ENCODE peak calls at places on chromosome 15, in nine cellular contexts. One of them, this sample, is unnamed.

GRCh38 chr15:92069308-92070244 is 216.1 kb downstream of the SLCO3A1 start:
- DNase-seq in left ventricle myocardium inferior: peak
- DNase-seq in GM06990: no peak
- DNase-seq in pancreas: no peak
- DNase-seq in RWPE2: peak
- DNase-seq in hepatocyte: peak
- DNase-seq in Peyer's patch: peak
- DNase-seq in HL-60: peak
- DNase-seq in cardiac fibroblast: peak
- DNase-seq in this sample: no peak

GRCh38 chr15:59205839-59206622 is 612 bp upstream of the LDHAL6B start:
- DNase-seq in left ventricle myocardium inferior: no peak
- DNase-seq in GM06990: no peak
- DNase-seq in pancreas: no peak
- DNase-seq in RWPE2: peak
- DNase-seq in hepatocyte: no peak
- DNase-seq in Peyer's patch: no peak
- DNase-seq in HL-60: no peak
- DNase-seq in cardiac fibroblast: no peak
- DNase-seq in this sample: no peak

GRCh38 chr15:86231864-86232801 is 152.5 kb downstream of the AGBL1 start:
- DNase-seq in left ventricle myocardium inferior: no peak
- DNase-seq in GM06990: no peak
- DNase-seq in pancreas: no peak
- DNase-seq in RWPE2: peak
- DNase-seq in hepatocyte: peak
- DNase-seq in Peyer's patch: peak
- DNase-seq in HL-60: no peak
- DNase-seq in cardiac fibroblast: peak
- DNase-seq in this sample: peak

GRCh38 chr15:80695099-80695910 is at the start of gene ABHD17C:
- DNase-seq in left ventricle myocardium inferior: peak
- DNase-seq in GM06990: peak
- DNase-seq in pancreas: peak
- DNase-seq in RWPE2: peak
- DNase-seq in hepatocyte: peak
- DNase-seq in Peyer's patch: peak
- DNase-seq in HL-60: peak
- DNase-seq in cardiac fibroblast: peak
- DNase-seq in this sample: peak

GRCh38 chr15:22241451-22241850 is 161.1 kb downstream of the OR4M2 start:
- DNase-seq in left ventricle myocardium inferior: no peak
- DNase-seq in GM06990: no peak
- DNase-seq in pancreas: no peak
- DNase-seq in RWPE2: no peak
- DNase-seq in hepatocyte: no peak
- DNase-seq in Peyer's patch: no peak
- DNase-seq in HL-60: no peak
- DNase-seq in cardiac fibroblast: no peak
- DNase-seq in this sample: no peak

GRCh38 chr15:34640661-34641060 is 57.2 kb upstream of the GOLGA8B start:
- DNase-seq in left ventricle myocardium inferior: no peak
- DNase-seq in GM06990: no peak
- DNase-seq in pancreas: no peak
- DNase-seq in RWPE2: no peak
- DNase-seq in hepatocyte: no peak
- DNase-seq in Peyer's patch: no peak
- DNase-seq in HL-60: no peak
- DNase-seq in cardiac fibroblast: no peak
- DNase-seq in this sample: no peak

GRCh38 chr15:68679961-68680371 is 101.2 kb downstream of the CORO2B start:
- DNase-seq in left ventricle myocardium inferior: no peak
- DNase-seq in GM06990: no peak
- DNase-seq in pancreas: no peak
- DNase-seq in RWPE2: peak
- DNase-seq in hepatocyte: no peak
- DNase-seq in Peyer's patch: no peak
- DNase-seq in HL-60: no peak
- DNase-seq in cardiac fibroblast: no peak
- DNase-seq in this sample: no peak

GRCh38 chr15:71599404-71600225 is 210.7 kb upstream of the NR2E3 start:
- DNase-seq in left ventricle myocardium inferior: peak
- DNase-seq in GM06990: no peak
- DNase-seq in pancreas: no peak
- DNase-seq in RWPE2: no peak
- DNase-seq in hepatocyte: peak
- DNase-seq in Peyer's patch: no peak
- DNase-seq in HL-60: no peak
- DNase-seq in cardiac fibroblast: no peak
- DNase-seq in this sample: no peak

GRCh38 chr15:23497710-23498111 is 50.7 kb upstream of the GOLGA6L2 start:
- DNase-seq in left ventricle myocardium inferior: no peak
- DNase-seq in GM06990: no peak
- DNase-seq in pancreas: no peak
- DNase-seq in RWPE2: no peak
- DNase-seq in hepatocyte: peak
- DNase-seq in Peyer's patch: no peak
- DNase-seq in HL-60: no peak
- DNase-seq in cardiac fibroblast: no peak
- DNase-seq in this sample: no peak

GRCh38 chr15:31108836-31109235 is 7.3 kb upstream of the TRPM1 start:
- DNase-seq in left ventricle myocardium inferior: no peak
- DNase-seq in GM06990: no peak
- DNase-seq in pancreas: no peak
- DNase-seq in RWPE2: no peak
- DNase-seq in hepatocyte: no peak
- DNase-seq in Peyer's patch: no peak
- DNase-seq in HL-60: no peak
- DNase-seq in cardiac fibroblast: no peak
- DNase-seq in this sample: no peak

GRCh38 chr15:32053717-32054116 is 23.4 kb downstream of the CHRNA7 start:
- DNase-seq in left ventricle myocardium inferior: no peak
- DNase-seq in GM06990: no peak
- DNase-seq in pancreas: no peak
- DNase-seq in RWPE2: no peak
- DNase-seq in hepatocyte: peak
- DNase-seq in Peyer's patch: no peak
- DNase-seq in HL-60: no peak
- DNase-seq in cardiac fibroblast: no peak
- DNase-seq in this sample: no peak

GRCh38 chr15:36917411-36918267 is 182.7 kb downstream of the MEIS2 start:
- DNase-seq in left ventricle myocardium inferior: no peak
- DNase-seq in GM06990: no peak
- DNase-seq in pancreas: no peak
- DNase-seq in RWPE2: no peak
- DNase-seq in hepatocyte: no peak
- DNase-seq in Peyer's patch: no peak
- DNase-seq in HL-60: no peak
- DNase-seq in cardiac fibroblast: no peak
- DNase-seq in this sample: no peak

GRCh38 chr15:80455051-80455648 is 51.0 kb downstream of the ARNT2 start:
- DNase-seq in left ventricle myocardium inferior: no peak
- DNase-seq in GM06990: no peak
- DNase-seq in pancreas: no peak
- DNase-seq in RWPE2: no peak
- DNase-seq in hepatocyte: no peak
- DNase-seq in Peyer's patch: peak
- DNase-seq in HL-60: no peak
- DNase-seq in cardiac fibroblast: no peak
- DNase-seq in this sample: peak

GRCh38 chr15:48695088-48695834 is 49.8 kb upstream of the FBN1 start:
- DNase-seq in left ventricle myocardium inferior: no peak
- DNase-seq in GM06990: no peak
- DNase-seq in pancreas: no peak
- DNase-seq in RWPE2: no peak
- DNase-seq in hepatocyte: no peak
- DNase-seq in Peyer's patch: no peak
- DNase-seq in HL-60: no peak
- DNase-seq in cardiac fibroblast: peak
- DNase-seq in this sample: peak

GRCh38 chr15:50872832-50873231 is 35.7 kb upstream of the AP4E1 start:
- DNase-seq in left ventricle myocardium inferior: no peak
- DNase-seq in GM06990: no peak
- DNase-seq in pancreas: no peak
- DNase-seq in RWPE2: no peak
- DNase-seq in hepatocyte: no peak
- DNase-seq in Peyer's patch: no peak
- DNase-seq in HL-60: no peak
- DNase-seq in cardiac fibroblast: no peak
- DNase-seq in this sample: no peak

GRCh38 chr15:56327721-56328502 is 37.3 kb upstream of the TEX9 start:
- DNase-seq in left ventricle myocardium inferior: no peak
- DNase-seq in GM06990: no peak
- DNase-seq in pancreas: no peak
- DNase-seq in RWPE2: peak
- DNase-seq in hepatocyte: no peak
- DNase-seq in Peyer's patch: no peak
- DNase-seq in HL-60: peak
- DNase-seq in cardiac fibroblast: no peak
- DNase-seq in this sample: no peak

GRCh38 chr15:40806672-40807027 is 239 bp upstream of the ZFYVE19 start:
- DNase-seq in left ventricle myocardium inferior: no peak
- DNase-seq in GM06990: no peak
- DNase-seq in pancreas: no peak
- DNase-seq in RWPE2: no peak
- DNase-seq in hepatocyte: no peak
- DNase-seq in Peyer's patch: no peak
- DNase-seq in HL-60: no peak
- DNase-seq in cardiac fibroblast: no peak
- DNase-seq in this sample: no peak

GRCh38 chr15:38130739-38131498 is 121.7 kb upstream of the SPRED1 start:
- DNase-seq in left ventricle myocardium inferior: peak
- DNase-seq in GM06990: peak
- DNase-seq in pancreas: no peak
- DNase-seq in RWPE2: peak
- DNase-seq in hepatocyte: peak
- DNase-seq in Peyer's patch: peak
- DNase-seq in HL-60: peak
- DNase-seq in cardiac fibroblast: peak
- DNase-seq in this sample: peak
- H3K4me3 ChIP-seq in left ventricle myocardium inferior: peak
- H3K4me3 ChIP-seq in GM06990: no peak
- H3K4me3 ChIP-seq in pancreas: no peak
- H3K4me3 ChIP-seq in RWPE2: no peak
- H3K4me3 ChIP-seq in hepatocyte: no peak
- H3K4me3 ChIP-seq in Peyer's patch: no peak
- H3K4me3 ChIP-seq in HL-60: no peak
- H3K4me3 ChIP-seq in cardiac fibroblast: no peak
- H3K4me3 ChIP-seq in this sample: peak

GRCh38 chr15:35695002-35695401 is 149.0 kb upstream of the DPH6 start:
- DNase-seq in left ventricle myocardium inferior: no peak
- DNase-seq in GM06990: no peak
- DNase-seq in pancreas: no peak
- DNase-seq in RWPE2: no peak
- DNase-seq in hepatocyte: no peak
- DNase-seq in Peyer's patch: no peak
- DNase-seq in HL-60: no peak
- DNase-seq in cardiac fibroblast: no peak
- DNase-seq in this sample: no peak

GRCh38 chr15:35698331-35698730 is 152.4 kb upstream of the DPH6 start:
- DNase-seq in left ventricle myocardium inferior: no peak
- DNase-seq in GM06990: no peak
- DNase-seq in pancreas: no peak
- DNase-seq in RWPE2: no peak
- DNase-seq in hepatocyte: no peak
- DNase-seq in Peyer's patch: no peak
- DNase-seq in HL-60: no peak
- DNase-seq in cardiac fibroblast: no peak
- DNase-seq in this sample: no peak

GRCh38 chr15:35696767-35697231 is 150.8 kb upstream of the DPH6 start:
- DNase-seq in left ventricle myocardium inferior: no peak
- DNase-seq in GM06990: no peak
- DNase-seq in pancreas: no peak
- DNase-seq in RWPE2: no peak
- DNase-seq in hepatocyte: peak
- DNase-seq in Peyer's patch: no peak
- DNase-seq in HL-60: no peak
- DNase-seq in cardiac fibroblast: peak
- DNase-seq in this sample: peak

GRCh38 chr15:35698978-35699377 is 153.0 kb upstream of the DPH6 start:
- DNase-seq in left ventricle myocardium inferior: no peak
- DNase-seq in GM06990: no peak
- DNase-seq in pancreas: no peak
- DNase-seq in RWPE2: no peak
- DNase-seq in hepatocyte: no peak
- DNase-seq in Peyer's patch: no peak
- DNase-seq in HL-60: no peak
- DNase-seq in cardiac fibroblast: no peak
- DNase-seq in this sample: no peak

GRCh38 chr15:35697549-35698299 is 151.8 kb upstream of the DPH6 start:
- DNase-seq in left ventricle myocardium inferior: no peak
- DNase-seq in GM06990: no peak
- DNase-seq in pancreas: no peak
- DNase-seq in RWPE2: no peak
- DNase-seq in hepatocyte: peak
- DNase-seq in Peyer's patch: no peak
- DNase-seq in HL-60: no peak
- DNase-seq in cardiac fibroblast: peak
- DNase-seq in this sample: no peak
- TF ChIP-seq CTCF in left ventricle myocardium inferior: peak
- TF ChIP-seq CTCF in GM06990: no peak
- TF ChIP-seq CTCF in pancreas: no peak
- TF ChIP-seq CTCF in RWPE2: peak
- TF ChIP-seq CTCF in hepatocyte: no peak
- TF ChIP-seq CTCF in Peyer's patch: no peak
- TF ChIP-seq CTCF in HL-60: no peak
- TF ChIP-seq CTCF in cardiac fibroblast: no peak
- TF ChIP-seq CTCF in this sample: no peak

GRCh38 chr15:79425591-79426295 is 6.4 kb upstream of the MINAR1 start:
- DNase-seq in left ventricle myocardium inferior: no peak
- DNase-seq in GM06990: no peak
- DNase-seq in pancreas: no peak
- DNase-seq in RWPE2: no peak
- DNase-seq in hepatocyte: no peak
- DNase-seq in Peyer's patch: no peak
- DNase-seq in HL-60: no peak
- DNase-seq in cardiac fibroblast: no peak
- DNase-seq in this sample: no peak
- H3K4me3 ChIP-seq in left ventricle myocardium inferior: no peak
- H3K4me3 ChIP-seq in GM06990: no peak
- H3K4me3 ChIP-seq in pancreas: no peak
- H3K4me3 ChIP-seq in RWPE2: no peak
- H3K4me3 ChIP-seq in hepatocyte: no peak
- H3K4me3 ChIP-seq in Peyer's patch: no peak
- H3K4me3 ChIP-seq in HL-60: no peak
- H3K4me3 ChIP-seq in cardiac fibroblast: no peak
- H3K4me3 ChIP-seq in this sample: no peak

GRCh38 chr15:53354905-53355304 is 404.6 kb downstream of the WDR72 start:
- DNase-seq in left ventricle myocardium inferior: no peak
- DNase-seq in GM06990: no peak
- DNase-seq in pancreas: no peak
- DNase-seq in RWPE2: no peak
- DNase-seq in hepatocyte: no peak
- DNase-seq in Peyer's patch: no peak
- DNase-seq in HL-60: no peak
- DNase-seq in cardiac fibroblast: no peak
- DNase-seq in this sample: no peak

GRCh38 chr15:53346583-53346982 is 412.9 kb downstream of the WDR72 start:
- DNase-seq in left ventricle myocardium inferior: no peak
- DNase-seq in GM06990: no peak
- DNase-seq in pancreas: no peak
- DNase-seq in RWPE2: no peak
- DNase-seq in hepatocyte: no peak
- DNase-seq in Peyer's patch: no peak
- DNase-seq in HL-60: no peak
- DNase-seq in cardiac fibroblast: no peak
- DNase-seq in this sample: no peak

GRCh38 chr15:53351373-53351772 is 408.1 kb downstream of the WDR72 start:
- DNase-seq in left ventricle myocardium inferior: no peak
- DNase-seq in GM06990: no peak
- DNase-seq in pancreas: no peak
- DNase-seq in RWPE2: no peak
- DNase-seq in hepatocyte: no peak
- DNase-seq in Peyer's patch: no peak
- DNase-seq in HL-60: no peak
- DNase-seq in cardiac fibroblast: no peak
- DNase-seq in this sample: no peak
- TF ChIP-seq CTCF in left ventricle myocardium inferior: no peak
- TF ChIP-seq CTCF in GM06990: no peak
- TF ChIP-seq CTCF in pancreas: no peak
- TF ChIP-seq CTCF in RWPE2: no peak
- TF ChIP-seq CTCF in hepatocyte: no peak
- TF ChIP-seq CTCF in Peyer's patch: no peak
- TF ChIP-seq CTCF in HL-60: no peak
- TF ChIP-seq CTCF in cardiac fibroblast: no peak
- TF ChIP-seq CTCF in this sample: no peak

This sample was measured in foreskin fibroblast.